ENCODE peak calls at places on chromosomes 3 and 15, in seven cellular contexts. C is hepatocyte, P is fibroblast of lung, M is HCT116, X is A549, A is GM23338, H is GM23248. Q is an unnamed sample.

GRCh38 chr15:60690350-60690961 is 211.5 kb upstream of the ICE2 start:
- DNase-seq in C (no peak), A (no peak), P (no peak), M (no peak), X (no peak), H (no peak), Q (no peak)

GRCh38 chr3:188680189-188680588 is 491.6 kb upstream of the TPRG1 start:
- DNase-seq in H (peak), P (peak), A (no peak), X (no peak), M (no peak), C (no peak), Q (no peak)

GRCh38 chr3:157499342-157499963 is 3.8 kb downstream of the VEPH1 start:
- DNase-seq in X (peak), C (peak), H (peak), M (peak), A (peak), P (no peak), Q (peak)

GRCh38 chr15:44780608-44781007 is 44.3 kb downstream of the TRIM69 start:
- DNase-seq in P (no peak), C (no peak), H (no peak), M (no peak), A (no peak), X (no peak), Q (no peak)

GRCh38 chr15:68731318-68731897 is 89.3 kb downstream of the ANP32A start:
- DNase-seq in H (no peak), C (no peak), M (no peak), A (no peak), P (no peak), X (no peak), Q (no peak)

GRCh38 chr3:9222049-9222448 is 27.4 kb downstream of the SRGAP3 start:
- DNase-seq in C (no peak), M (no peak), X (no peak), P (no peak), H (no peak), A (no peak), Q (no peak)

GRCh38 chr3:71629289-71630252 is 46.0 kb upstream of the FOXP1 start:
- DNase-seq in P (peak), C (no peak), X (no peak), A (no peak), H (peak), M (no peak), Q (no peak)

GRCh38 chr3:156024904-156025303 is 95.5 kb upstream of the KCNAB1 start:
- DNase-seq in X (peak), H (peak), A (peak), C (no peak), M (no peak), P (peak), Q (no peak)

GRCh38 chr3:58696093-58696492 is 29.5 kb upstream of the FAM3D start:
- DNase-seq in P (no peak), M (no peak), X (no peak), A (no peak), H (no peak), C (no peak), Q (no peak)

GRCh38 chr15:39882602-39883001 is 37.5 kb downstream of the GPR176 start:
- DNase-seq in M (no peak), C (no peak), A (no peak), P (no peak), X (no peak), H (no peak), Q (no peak)

GRCh38 chr15:39887211-39887610 is 32.9 kb downstream of the GPR176 start:
- DNase-seq in H (no peak), P (no peak), A (peak), X (no peak), C (no peak), M (no peak), Q (no peak)

GRCh38 chr15:39887832-39888231 is 32.2 kb downstream of the GPR176 start:
- DNase-seq in A (peak), X (peak), H (peak), M (peak), P (peak), C (peak), Q (no peak)

GRCh38 chr15:39886418-39886817 is 33.6 kb downstream of the GPR176 start:
- DNase-seq in X (no peak), P (no peak), C (no peak), A (no peak), H (no peak), M (no peak), Q (no peak)

DNA sequence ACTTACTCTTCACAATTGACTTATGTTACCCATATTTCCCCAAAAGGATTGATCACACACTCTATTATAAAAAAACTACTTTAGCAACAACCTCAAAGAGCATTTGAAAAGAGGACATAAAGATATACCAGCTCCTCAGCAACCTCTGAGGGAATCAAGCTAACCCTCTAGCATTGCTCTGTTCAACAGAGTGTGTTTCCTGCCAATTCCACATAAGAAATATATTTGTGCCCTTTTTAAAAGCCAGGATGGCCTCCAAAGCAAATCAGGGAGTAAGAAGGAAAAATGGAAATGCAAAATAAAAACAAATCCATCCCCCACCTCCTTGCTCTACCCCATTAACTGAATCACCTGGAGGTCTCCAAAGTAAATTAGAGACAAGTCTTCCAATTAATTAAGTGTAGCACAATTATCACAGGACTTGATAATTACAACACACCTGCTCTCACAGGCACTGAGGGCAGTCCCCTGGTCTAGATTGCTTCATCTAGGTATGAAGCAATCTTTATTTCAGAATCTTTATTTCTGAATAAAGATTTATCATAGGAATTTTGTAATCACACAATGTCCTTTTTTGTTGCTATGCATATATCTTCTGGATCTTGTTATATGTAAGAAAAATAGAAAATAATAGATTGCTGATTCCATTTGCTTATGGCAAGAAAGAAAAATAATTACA is 34.8 kb downstream of the GPR176 start:
- DNase-seq in X (no peak), A (no peak), M (no peak), H (peak), C (no peak), P (no peak), Q (no peak)
- H3K4me2 ChIP-seq in X (no peak), A (peak), M (no peak), H (no peak), C (no peak), P (no peak), Q (no peak)

GRCh38 chr3:18345015-18345367 is 80.1 kb downstream of the SATB1 start:
- DNase-seq in X (no peak), C (no peak), M (no peak), H (no peak), P (no peak), A (peak), Q (no peak)

GRCh38 chr3:18349197-18349798 is 75.8 kb downstream of the SATB1 start:
- DNase-seq in P (no peak), A (no peak), H (no peak), X (no peak), C (no peak), M (no peak), Q (no peak)

GRCh38 chr3:18346097-18346496 is 79.0 kb downstream of the SATB1 start:
- DNase-seq in C (no peak), H (no peak), P (no peak), X (no peak), M (no peak), A (peak), Q (no peak)

GRCh38 chr3:18343809-18344208 is 81.3 kb downstream of the SATB1 start:
- DNase-seq in C (no peak), M (no peak), H (no peak), X (no peak), P (no peak), A (no peak), Q (no peak)

DNA sequence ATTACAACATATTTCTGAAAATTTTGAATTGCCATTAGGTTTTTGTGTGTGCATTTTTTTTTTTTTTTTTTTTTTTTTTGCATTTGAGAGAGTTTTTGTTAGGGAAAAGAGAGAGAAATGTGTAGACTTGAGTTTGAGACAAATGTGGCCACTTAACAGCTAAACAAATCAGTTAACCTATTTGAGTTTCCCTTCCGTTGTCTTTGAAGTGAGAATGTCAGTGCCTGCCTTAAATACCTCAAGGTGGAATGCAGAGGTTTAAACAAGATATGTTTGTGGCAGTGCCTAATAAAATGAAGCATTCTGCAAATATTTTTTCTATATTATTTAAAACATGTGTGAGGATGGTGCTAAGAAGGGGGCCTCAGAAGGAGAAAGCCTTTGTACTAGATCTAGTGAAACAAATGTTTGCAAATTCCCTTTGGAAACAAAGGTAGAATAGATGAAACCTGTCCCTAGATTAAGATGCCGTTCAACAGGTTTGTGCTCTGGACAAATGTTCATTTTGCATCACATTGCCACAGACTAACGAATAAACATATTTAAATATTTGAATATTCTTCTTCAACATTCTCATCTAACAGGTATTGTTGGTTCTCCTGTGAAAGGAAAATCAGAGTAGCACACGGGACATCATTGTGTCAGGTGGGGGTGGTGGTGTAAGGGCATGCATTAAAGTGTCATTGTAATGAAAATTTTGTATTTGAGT is 80.7 kb downstream of the SATB1 start:
- DNase-seq in H (no peak), A (peak), P (no peak), M (no peak), C (no peak), X (no peak), Q (no peak)
- H3K4me2 ChIP-seq in H (no peak), A (peak), P (no peak), M (no peak), C (no peak), X (no peak), Q (no peak)

GRCh38 chr15:59301527-59301926 is 71.1 kb downstream of the MYO1E start:
- DNase-seq in A (peak), M (no peak), C (no peak), P (no peak), H (no peak), X (no peak), Q (no peak)
- H3K4me2 ChIP-seq in A (no peak), M (peak), C (no peak), P (no peak), H (no peak), X (peak), Q (no peak)

DNA sequence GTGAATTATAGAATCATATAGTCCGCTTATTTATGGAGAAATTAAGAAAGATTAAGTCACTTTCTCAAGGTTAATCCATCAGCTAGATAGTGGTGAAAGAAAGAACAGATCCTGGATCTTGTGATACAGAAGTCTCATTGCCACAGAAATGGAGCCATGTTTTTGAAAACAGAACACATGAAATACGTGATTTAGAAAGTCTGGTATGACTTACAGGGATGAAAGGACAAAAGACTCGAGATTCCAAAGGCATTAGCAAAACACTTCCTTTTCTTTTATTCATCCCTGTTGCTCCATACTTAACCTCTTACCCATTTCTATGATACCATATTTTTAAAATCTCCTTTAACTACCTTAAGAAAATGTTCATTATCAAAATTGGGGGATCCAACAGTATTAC is 40.0 kb upstream of the TEX9 start:
- DNase-seq in P (peak), C (no peak), H (peak), M (no peak), A (no peak), X (peak), Q (no peak)
- H3K4me2 ChIP-seq in P (no peak), C (no peak), H (peak), M (no peak), A (no peak), X (no peak), Q (no peak)

DNA sequence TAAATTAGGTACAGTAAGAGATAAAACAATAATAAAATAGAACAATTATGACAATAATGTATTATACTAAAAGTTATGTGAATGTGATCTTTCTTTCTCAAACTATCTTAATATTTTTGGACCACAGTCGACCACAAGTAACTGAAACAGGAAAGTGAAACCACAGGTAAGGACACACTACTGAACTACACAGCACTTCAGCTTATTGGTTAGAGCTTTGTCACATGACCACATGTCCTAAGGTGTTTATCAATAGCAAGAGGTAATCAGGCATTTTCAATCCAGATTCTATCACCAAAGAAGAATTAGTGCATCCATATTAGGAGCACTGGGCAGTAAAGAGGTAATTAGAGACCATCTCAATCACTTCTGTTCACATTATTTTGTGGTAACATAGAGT is 392.8 kb downstream of the RSL24D1 start:
- DNase-seq in X (no peak), H (no peak), M (no peak), A (no peak), C (no peak), P (no peak), Q (no peak)
- H3K4me2 ChIP-seq in X (no peak), H (no peak), M (no peak), A (no peak), C (no peak), P (no peak), Q (no peak)

GRCh38 chr3:20344400-20344959 is 158.5 kb upstream of the SGO1 start:
- DNase-seq in H (no peak), A (peak), C (no peak), X (no peak), M (no peak), P (no peak), Q (no peak)

GRCh38 chr3:20343790-20344189 is 157.8 kb upstream of the SGO1 start:
- DNase-seq in C (no peak), M (no peak), H (no peak), X (no peak), P (no peak), A (no peak), Q (no peak)

GRCh38 chr3:20340324-20340928 is 154.4 kb upstream of the SGO1 start:
- DNase-seq in A (peak), C (peak), H (peak), P (peak), X (peak), M (peak), Q (peak)

GRCh38 chr3:20350449-20350848 is 164.4 kb upstream of the SGO1 start:
- DNase-seq in M (no peak), A (no peak), C (no peak), H (no peak), X (no peak), P (no peak), Q (no peak)

DNA sequence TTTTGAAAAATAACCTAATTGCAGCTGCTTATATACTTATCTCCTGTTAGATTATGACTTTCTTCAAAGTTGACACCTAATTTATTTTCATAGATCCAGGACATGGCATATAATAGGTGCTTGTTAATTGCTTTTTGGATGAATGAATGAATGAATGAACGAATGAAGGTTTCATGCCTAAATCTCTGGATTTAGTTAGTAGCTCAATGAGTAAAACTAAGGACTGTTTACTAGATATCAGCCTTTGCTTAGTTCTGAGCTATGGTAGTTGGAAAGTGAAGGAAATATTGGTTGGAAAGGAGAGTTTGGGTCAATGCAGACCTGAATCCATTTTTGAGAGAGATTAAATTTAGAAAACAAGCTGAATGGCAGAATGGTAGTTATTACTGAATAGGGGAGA is 160.4 kb upstream of the SGO1 start:
- DNase-seq in P (no peak), X (no peak), H (no peak), A (no peak), M (no peak), C (no peak), Q (no peak)
- H3K4me2 ChIP-seq in P (no peak), X (no peak), H (no peak), A (no peak), M (no peak), C (no peak), Q (no peak)

GRCh38 chr3:194313642-194314430 is 37.3 kb downstream of the CPN2 start:
- DNase-seq in C (no peak), A (peak), P (peak), X (no peak), M (no peak), H (peak), Q (no peak)

GRCh38 chr3:194312186-194312742 is 38.9 kb downstream of the CPN2 start:
- DNase-seq in H (no peak), P (no peak), C (no peak), A (no peak), X (no peak), M (no peak), Q (no peak)

GRCh38 chr3:194311000-194311399 is 40.1 kb downstream of the CPN2 start:
- DNase-seq in C (no peak), M (no peak), X (no peak), A (no peak), H (no peak), P (no peak), Q (no peak)

GRCh38 chr3:194314669-194315068 is 36.5 kb downstream of the CPN2 start:
- DNase-seq in A (no peak), C (no peak), M (no peak), X (no peak), H (no peak), P (no peak), Q (no peak)

GRCh38 chr3:194312743-194313281 is 38.3 kb downstream of the CPN2 start:
- DNase-seq in A (peak), P (peak), X (peak), H (peak), C (peak), M (no peak), Q (no peak)
- H3K4me2 ChIP-seq in A (no peak), P (no peak), X (peak), H (peak), C (peak), M (no peak), Q (no peak)

GRCh38 chr3:54122802-54123537 is 618 bp downstream of the CACNA2D3 start:
- DNase-seq in M (no peak), P (no peak), H (no peak), X (no peak), C (no peak), A (peak), Q (no peak)
- H3K4me2 ChIP-seq in M (no peak), P (peak), H (no peak), X (peak), C (peak), A (peak), Q (peak)

DNA sequence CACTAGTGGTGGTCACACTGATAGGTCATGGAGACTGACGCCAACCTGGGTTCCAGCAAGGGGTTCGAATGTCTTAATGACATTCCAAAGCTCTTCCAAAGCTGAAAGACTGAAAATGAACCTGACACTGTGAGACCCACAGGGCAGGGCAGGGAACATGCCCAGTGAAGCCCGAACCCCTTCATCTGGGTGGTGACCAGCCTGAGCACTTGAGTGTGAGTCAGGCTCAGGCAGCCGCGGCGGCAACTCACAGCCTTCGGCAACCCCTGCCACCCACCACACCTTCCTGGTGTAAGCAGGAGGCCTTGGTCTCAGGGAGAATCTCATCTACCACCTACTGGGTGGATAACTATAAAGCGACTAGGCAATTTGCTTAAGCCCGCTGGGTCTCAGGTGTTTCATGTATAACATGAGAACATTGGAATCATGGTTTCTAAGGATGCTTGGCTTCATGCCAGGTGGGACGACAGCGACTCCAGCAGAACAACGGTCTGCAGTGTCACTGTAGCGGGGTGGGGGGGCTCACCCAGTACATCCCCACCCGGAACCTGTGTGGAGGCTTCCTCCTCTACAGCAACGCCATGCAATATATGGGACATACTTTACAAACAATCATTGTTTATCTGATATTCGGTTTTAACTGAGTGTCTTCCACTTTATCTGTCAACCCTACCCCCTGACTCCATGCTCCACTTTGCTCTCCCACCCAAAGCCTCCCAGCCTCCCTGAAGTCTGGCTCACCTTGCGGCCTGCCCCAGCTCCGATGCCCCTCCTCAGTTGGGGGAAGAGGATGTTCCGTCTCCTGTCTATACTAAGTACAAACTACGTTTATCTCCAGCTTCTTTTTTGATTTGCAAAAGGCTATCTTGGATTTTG is 125.0 kb upstream of the MEF2A start:
- DNase-seq in X (no peak), M (no peak), A (no peak), C (no peak), H (no peak), P (no peak), Q (no peak)
- H3K4me2 ChIP-seq in X (no peak), M (no peak), A (no peak), C (no peak), H (no peak), P (no peak), Q (no peak)

DNA sequence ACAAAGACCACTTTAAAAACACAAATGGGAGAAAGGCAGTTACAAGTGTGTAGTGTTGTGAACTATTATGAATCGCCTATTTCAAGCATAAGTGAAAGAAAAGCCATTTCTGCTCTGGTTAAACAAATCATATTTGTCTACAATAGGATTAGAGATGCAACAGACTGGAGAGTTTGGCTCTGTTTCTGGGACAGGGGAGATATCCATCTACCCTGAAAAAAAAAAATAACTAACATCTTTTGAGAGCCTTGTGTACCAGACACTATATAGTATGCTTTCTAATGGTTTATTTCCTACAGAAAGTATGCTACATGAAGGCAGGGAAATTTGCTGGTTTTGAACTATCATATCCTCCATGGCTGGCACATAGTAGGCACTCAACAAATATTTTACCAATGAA is 106.7 kb upstream of the FHIT start:
- DNase-seq in H (no peak), A (no peak), P (no peak), X (no peak), C (no peak), M (no peak), Q (no peak)
- H3K4me2 ChIP-seq in H (no peak), A (no peak), P (no peak), X (no peak), C (no peak), M (no peak), Q (no peak)

Q was measured in neuronal stem cell.